ENCODE peak calls at places on chromosomes 13 and 19, in seven cellular contexts. D, K, Q, H, Z, S and A are unnamed samples.

GRCh38 chr19:42284066-42284501 is 15.0 kb downstream of the CIC start:
- DNase-seq in H (peak; percentile 82), Q (peak; percentile 90), S (peak; percentile 37), Z (no peak), K (peak; percentile 74), D (peak; percentile 69), A (peak; percentile 78)

GRCh38 chr13:63651394-63651793 is 2235.7 kb upstream of the PCDH20 start:
- DNase-seq in D (no peak), Z (no peak), Q (no peak), S (no peak), H (no peak), K (no peak), A (no peak)

GRCh38 chr13:111881700-111882099 is 185.2 kb upstream of the SOX1 start:
- DNase-seq in Z (no peak), D (no peak), Q (no peak), H (no peak), S (no peak), K (no peak), A (no peak)

GRCh38 chr13:47903836-47904235 is 97.2 kb downstream of the SUCLA2 start:
- DNase-seq in K (peak; percentile 73), S (no peak), H (no peak), Q (no peak), D (peak; percentile 33), Z (peak; percentile 41), A (peak; percentile 66)

GRCh38 chr13:37277435-37278144 is 172.1 kb upstream of the CSNK1A1L start:
- DNase-seq in D (no peak), H (no peak), K (no peak), Z (no peak), Q (no peak), S (no peak), A (peak; percentile 79)

GRCh38 chr13:44050450-44051063 is 170.9 kb downstream of the LACC1 start:
- DNase-seq in K (peak; percentile 21), Q (no peak), H (no peak), S (no peak), D (peak; percentile 20), Z (peak; percentile 42), A (peak; percentile 27)

GRCh38 chr19:1171755-1172352 is 2.2 kb downstream of the SBNO2 start:
- DNase-seq in Q (peak; percentile 30), Z (no peak), D (peak; percentile 50), S (no peak), K (no peak), H (no peak), A (no peak)

GRCh38 chr13:113058988-113059850 is 46.4 kb upstream of the F7 start:
- DNase-seq in H (no peak), Q (no peak), D (no peak), K (no peak), Z (no peak), S (no peak), A (no peak)

GRCh38 chr19:8662263-8662662 is 31.8 kb downstream of the NFILZ start:
- DNase-seq in H (no peak), D (no peak), Q (no peak), K (no peak), S (no peak), Z (no peak), A (no peak)

GRCh38 chr19:28486934-28487333 is 726.0 kb downstream of the UQCRFS1 start:
- DNase-seq in Z (no peak), S (no peak), H (no peak), K (no peak), Q (no peak), D (no peak), A (no peak)

GRCh38 chr13:100128373-100128772 is 39.5 kb downstream of the PCCA start:
- DNase-seq in S (no peak), D (peak; percentile 8), H (no peak), Q (peak; percentile 36), Z (peak; percentile 82), K (peak; percentile 45), A (no peak)

GRCh38 chr19:17286742-17287141 is 5.0 kb downstream of the ANKLE1 start:
- DNase-seq in S (no peak), H (no peak), Z (no peak), D (no peak), K (no peak), Q (no peak), A (no peak)

GRCh38 chr19:1470864-1471513 is 8.0 kb downstream of the C19orf25 start:
- DNase-seq in H (no peak), K (no peak), S (no peak), D (no peak), Q (no peak), Z (no peak), A (no peak)

GRCh38 chr13:80906860-80907259 is 565.9 kb upstream of the SPRY2 start:
- DNase-seq in S (no peak), H (no peak), D (no peak), K (no peak), Q (no peak), Z (no peak), A (no peak)

GRCh38 chr19:1259873-1260748 is 9.0 kb upstream of the CIRBP start:
- DNase-seq in D (no peak), H (no peak), K (no peak), S (no peak), Q (peak; percentile 63), Z (no peak), A (no peak)

GRCh38 chr19:45503909-45504308 is 3.4 kb upstream of the VASP start:
- DNase-seq in D (no peak), K (peak; percentile 50), Z (no peak), Q (no peak), H (no peak), S (no peak), A (no peak)

GRCh38 chr19:19179548-19180441 is 9.7 kb upstream of the MEF2B start:
- DNase-seq in K (no peak), D (no peak), S (no peak), Q (no peak), Z (no peak), H (no peak), A (no peak)

GRCh38 chr13:27918041-27918917 is 1.5 kb upstream of the PDX1 start:
- DNase-seq in H (no peak), Q (no peak), S (no peak), Z (no peak), D (no peak), K (no peak), A (no peak)

GRCh38 chr13:33034061-33034460 is 17.8 kb downstream of the KL start:
- DNase-seq in S (no peak), Q (no peak), H (no peak), D (no peak), K (no peak), Z (no peak), A (no peak)

GRCh38 chr19:10142701-10143375 is 23.1 kb upstream of the EIF3G start:
- DNase-seq in Q (no peak), D (no peak), H (no peak), S (no peak), Z (no peak), K (no peak), A (no peak)

GRCh38 chr19:52735734-52736133 is 890 bp upstream of the ZNF611 start:
- DNase-seq in D (peak; percentile 79), K (no peak), H (peak; percentile 70), Z (peak; percentile 39), S (peak; percentile 32), Q (peak; percentile 73), A (no peak)

GRCh38 chr13:27054760-27055159 is 116.9 kb downstream of the USP12 start:
- DNase-seq in S (no peak), K (peak; percentile 28), D (no peak), H (no peak), Z (no peak), Q (no peak), A (no peak)

GRCh38 chr13:106369091-106369490 is 166.4 kb downstream of the EFNB2 start:
- DNase-seq in Q (no peak), S (no peak), H (no peak), K (no peak), Z (no peak), D (no peak), A (no peak)

GRCh38 chr13:23701646-23702045 is 131.4 kb downstream of the TNFRSF19 start:
- DNase-seq in Q (no peak), K (no peak), H (peak; percentile 45), S (no peak), D (no peak), Z (peak; percentile 95), A (peak; percentile 90)

GRCh38 chr13:23699271-23699670 is 129.1 kb downstream of the TNFRSF19 start:
- DNase-seq in K (no peak), D (no peak), H (no peak), Z (no peak), S (no peak), Q (no peak), A (peak; percentile 35)

GRCh38 chr13:23703241-23703640 is 133.0 kb downstream of the TNFRSF19 start:
- DNase-seq in S (no peak), K (no peak), Z (no peak), Q (no peak), D (no peak), H (no peak), A (peak; percentile 87)

GRCh38 chr13:23697772-23698313 is 127.6 kb downstream of the TNFRSF19 start:
- DNase-seq in Q (no peak), K (no peak), D (no peak), H (no peak), Z (no peak), S (no peak), A (no peak)

GRCh38 chr13:23701191-23701590 is 131.0 kb downstream of the TNFRSF19 start:
- DNase-seq in Z (no peak), H (no peak), Q (no peak), K (no peak), S (no peak), D (no peak), A (no peak)
- H3K4me3 ChIP-seq in Z (no peak overlapping the region), H (no peak overlapping the region), Q (no peak overlapping the region), K (no peak overlapping the region), S (no peak overlapping the region), D (no peak overlapping the region), A (no peak overlapping the region)

GRCh38 chr19:33654840-33655508 is 33.2 kb downstream of the CHST8 start:
- DNase-seq in S (no peak), K (no peak), H (no peak), Q (no peak), D (no peak), Z (no peak), A (no peak)
- TF ChIP-seq CTCF in S (no peak), K (no peak), H (no peak), Q (no peak), D (no peak), Z (no peak), A (no peak)

GRCh38 chr13:110301606-110302131 is 5.3 kb downstream of the COL4A1 start:
- DNase-seq in K (no peak), Q (no peak), S (no peak), D (no peak), Z (peak; percentile 80), H (no peak), A (peak; percentile 88)
- H3K4me3 ChIP-seq in K (no peak overlapping the region), Q (no peak overlapping the region), S (no peak overlapping the region), D (no peak overlapping the region), Z (peak overlapping the region; percentile 18), H (no peak overlapping the region), A (no peak overlapping the region)

DNA sequence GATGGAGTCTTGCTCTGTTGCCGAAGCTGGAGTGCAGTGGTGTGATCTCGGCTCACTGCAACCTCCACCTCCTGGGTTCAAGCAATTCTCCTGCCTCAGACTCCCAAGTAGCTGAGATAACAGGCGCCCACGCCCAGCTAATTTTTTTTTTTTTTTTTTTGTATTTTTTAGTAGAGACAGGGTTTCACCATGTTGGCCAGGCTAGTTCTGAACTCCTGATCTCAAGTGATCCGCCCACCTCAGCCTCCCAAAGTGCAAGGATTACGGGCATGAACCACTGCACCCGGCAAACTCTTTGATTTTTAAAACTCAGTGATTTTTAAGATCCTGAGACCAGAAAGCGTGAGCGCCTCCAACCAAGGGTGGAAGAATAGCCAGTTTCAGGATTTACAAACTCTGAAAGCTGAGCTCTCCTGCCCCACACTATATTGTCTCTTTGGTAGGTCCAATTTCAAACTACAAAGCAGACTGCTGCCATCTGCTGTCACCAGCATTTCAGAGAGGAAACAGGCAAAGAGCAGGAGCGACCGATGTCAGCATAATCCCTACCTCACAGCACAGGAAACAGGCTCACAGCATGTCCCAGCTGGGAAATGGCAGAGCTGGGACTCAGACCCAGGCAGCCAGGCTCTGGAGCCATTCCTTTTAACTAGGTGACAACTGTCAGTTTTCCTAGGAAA is 9.2 kb downstream of the NOSIP start:
- DNase-seq in Q (peak; percentile 35), S (no peak), D (no peak), H (no peak), K (peak; percentile 46), Z (no peak), A (no peak)
- TF ChIP-seq CTCF in Q (peak; percentile 46), S (no peak), D (no peak), H (no peak), K (no peak), Z (peak; percentile 10), A (no peak)